ENCODE peak calls at places on chromosomes 13 and 19, in nine cellular contexts. U is cardiac fibroblast; H is GM10248; Y is stimulated activated CD4-positive, alpha-beta T cell treated with anti-CD3 and anti-CD28 coated beads, Interleukin-1b, Interleukin-23, amount 100 ng/mL, for 1 hour; L is breast epithelium; R is choroid plexus epithelial cell; B is GM12865; Q is gastrocnemius medialis; J is Ammon's horn. C is an unnamed sample.

GRCh38 chr19:7888145-7888825 is at the start of gene LRRC8E:
- DNase-seq in L (peak; percentile 74), R (peak; percentile 59), Y (no peak), Q (no peak), B (no peak), H (no peak), U (peak; percentile 62), J (no peak), C (no peak)

GRCh38 chr19:15433519-15434069 is 14.8 kb upstream of the AKAP8L start:
- DNase-seq in U (no peak), L (no peak), H (no peak), R (no peak), Y (no peak), J (no peak), B (no peak), Q (no peak), C (no peak)

GRCh38 chr13:113493315-113493951 is 2.9 kb upstream of the DCUN1D2 start:
- DNase-seq in L (no peak), H (no peak), U (peak; percentile 96), Y (no peak), Q (no peak), J (no peak), R (peak; percentile 97), B (peak; percentile 54), C (no peak)

GRCh38 chr19:9431475-9431874 is 3.9 kb downstream of the ZNF266 start:
- DNase-seq in J (no peak), L (no peak), R (peak; percentile 68), Y (no peak), B (no peak), U (peak; percentile 82), Q (no peak), H (no peak), C (no peak)

GRCh38 chr19:56126983-56127780 is 6.1 kb upstream of the ZNF787 start:
- DNase-seq in Q (no peak), H (no peak), B (no peak), R (no peak), L (no peak), U (no peak), Y (no peak), J (no peak), C (no peak)

GRCh38 chr19:8506402-8506957 is 4.0 kb upstream of the PRAM1 start:
- DNase-seq in J (no peak), L (no peak), R (no peak), Q (no peak), Y (no peak), B (no peak), U (no peak), H (no peak), C (no peak)

GRCh38 chr19:31659897-31660210 is 310.6 kb upstream of the TSHZ3 start:
- DNase-seq in B (no peak), J (no peak), R (no peak), Q (no peak), U (no peak), H (no peak), Y (no peak), L (no peak), C (no peak)

GRCh38 chr19:3373971-3374368 is 7.6 kb downstream of the NFIC start:
- DNase-seq in R (no peak), Q (no peak), Y (no peak), H (no peak), L (no peak), U (no peak), B (no peak), J (no peak), C (no peak)

GRCh38 chr13:73417012-73417615 is 358.3 kb downstream of the KLF5 start:
- DNase-seq in H (peak; percentile 13), B (peak; percentile 31), Q (no peak), L (no peak), Y (no peak), U (peak; percentile 19), R (peak; percentile 52), J (no peak), C (no peak)

GRCh38 chr13:112943309-112944125 is 25.5 kb upstream of the MCF2L start:
- DNase-seq in Y (no peak), J (peak; percentile 40), R (peak; percentile 16), U (peak; percentile 18), L (no peak), B (peak; percentile 18), Q (no peak), H (peak; percentile 58), C (no peak)

GRCh38 chr13:86757236-86757978 is 913.8 kb upstream of the SLITRK5 start:
- DNase-seq in H (no peak), J (no peak), R (peak; percentile 7), B (peak; percentile 1), Y (no peak), U (no peak), L (no peak), Q (no peak), C (no peak)

GRCh38 chr19:32407004-32407992 is 1.7 kb downstream of the DPY19L3 start:
- DNase-seq in J (peak; percentile 83), B (no peak), L (no peak), Q (no peak), R (peak; percentile 31), Y (no peak), U (peak; percentile 80), H (no peak), C (no peak)

GRCh38 chr19:38394488-38394887 is 6.0 kb downstream of the SPRED3 start:
- DNase-seq in U (no peak), Y (peak; percentile 19), B (peak; percentile 38), Q (no peak), J (no peak), H (peak; percentile 59), R (peak; percentile 57), L (no peak), C (no peak)

GRCh38 chr13:51955841-51956603 is 55.2 kb downstream of the ATP7B start:
- DNase-seq in J (peak; percentile 58), R (no peak), U (no peak), Y (no peak), L (no peak), H (no peak), B (no peak), Q (no peak), C (no peak)

GRCh38 chr13:39232999-39233398 is 194.7 kb downstream of the NHLRC3 start:
- DNase-seq in R (no peak), L (no peak), B (no peak), U (no peak), Y (no peak), Q (no peak), J (no peak), H (no peak), C (no peak)

GRCh38 chr19:10510301-10510802 is 6.9 kb downstream of the S1PR5 start:
- DNase-seq in R (peak; percentile 19), U (peak; percentile 41), H (peak; percentile 80), L (no peak), Y (no peak), Q (no peak), J (no peak), B (peak; percentile 47), C (peak; percentile 31)

GRCh38 chr13:111217661-111218060 is 102.6 kb downstream of the ARHGEF7 start:
- DNase-seq in J (no peak), Y (no peak), Q (no peak), U (no peak), H (no peak), B (no peak), R (no peak), L (no peak), C (no peak)

GRCh38 chr13:40874138-40874776 is 84.8 kb downstream of the SLC25A15 start:
- DNase-seq in R (peak; percentile 5), B (no peak), H (no peak), L (no peak), U (peak; percentile 6), Q (no peak), Y (no peak), J (no peak), C (no peak)

GRCh38 chr13:43257765-43258164 is 234.4 kb downstream of the DNAJC15 start:
- DNase-seq in J (no peak), B (no peak), U (no peak), Q (no peak), H (no peak), L (no peak), Y (no peak), R (no peak), C (no peak)

GRCh38 chr19:35559281-35559659 is 4.2 kb downstream of the ATP4A start:
- DNase-seq in Q (no peak), H (peak; percentile 77), Y (no peak), B (peak; percentile 83), U (no peak), J (no peak), R (no peak), L (no peak), C (no peak)